ENCODE peak calls at places on chromosomes 11 and 22, in ten cellular contexts. One of them, this sample, is unnamed.
A peak's percentile ranks its signal among the peaks of the same experiment; 100 is the strongest.

GRCh38 chr11:14422052-14422813 is 63.2 kb upstream of the RRAS2 start:
- DNase-seq in right lobe of liver: peak; percentile 53
- DNase-seq in transverse colon: peak; percentile 66
- DNase-seq in mammary epithelial cell: peak; percentile 89
- DNase-seq in substantia nigra: no peak
- DNase-seq in IMR-90: peak; percentile 100
- DNase-seq in lower lobe of right lung: peak; percentile 76
- DNase-seq in iPS DF 6.9: peak; percentile 58
- DNase-seq in dorsolateral prefrontal cortex: peak; percentile 70
- DNase-seq in left ventricle myocardium inferior: peak; percentile 88
- DNase-seq in this sample: peak; percentile 31

GRCh38 chr11:67504023-67504949 is 877 bp downstream of the PITPNM1 start:
- DNase-seq in right lobe of liver: no peak
- DNase-seq in transverse colon: peak; percentile 37
- DNase-seq in mammary epithelial cell: peak; percentile 34
- DNase-seq in substantia nigra: no peak
- DNase-seq in IMR-90: no peak
- DNase-seq in lower lobe of right lung: no peak
- DNase-seq in iPS DF 6.9: no peak
- DNase-seq in dorsolateral prefrontal cortex: no peak
- DNase-seq in left ventricle myocardium inferior: no peak
- DNase-seq in this sample: no peak

GRCh38 chr11:7690648-7691047 is 15.6 kb downstream of the OVCH2 start:
- DNase-seq in right lobe of liver: no peak
- DNase-seq in transverse colon: no peak
- DNase-seq in mammary epithelial cell: no peak
- DNase-seq in substantia nigra: no peak
- DNase-seq in IMR-90: no peak
- DNase-seq in lower lobe of right lung: no peak
- DNase-seq in iPS DF 6.9: no peak
- DNase-seq in dorsolateral prefrontal cortex: no peak
- DNase-seq in left ventricle myocardium inferior: no peak
- DNase-seq in this sample: no peak

GRCh38 chr11:119854521-119854920 is 125.5 kb upstream of the NECTIN1 start:
- DNase-seq in right lobe of liver: no peak
- DNase-seq in transverse colon: peak; percentile 29
- DNase-seq in mammary epithelial cell: no peak
- DNase-seq in substantia nigra: no peak
- DNase-seq in IMR-90: no peak
- DNase-seq in lower lobe of right lung: no peak
- DNase-seq in iPS DF 6.9: no peak
- DNase-seq in dorsolateral prefrontal cortex: no peak
- DNase-seq in left ventricle myocardium inferior: no peak
- DNase-seq in this sample: no peak

GRCh38 chr11:117646419-117646818 is 150.6 kb downstream of the DSCAML1 start:
- DNase-seq in right lobe of liver: no peak
- DNase-seq in transverse colon: no peak
- DNase-seq in mammary epithelial cell: no peak
- DNase-seq in substantia nigra: no peak
- DNase-seq in IMR-90: no peak
- DNase-seq in lower lobe of right lung: no peak
- DNase-seq in iPS DF 6.9: no peak
- DNase-seq in dorsolateral prefrontal cortex: no peak
- DNase-seq in left ventricle myocardium inferior: no peak
- DNase-seq in this sample: no peak

GRCh38 chr22:36077261-36077660 is 48.6 kb upstream of the RBFOX2 start:
- DNase-seq in right lobe of liver: no peak
- DNase-seq in transverse colon: no peak
- DNase-seq in mammary epithelial cell: peak; percentile 63
- DNase-seq in substantia nigra: no peak
- DNase-seq in IMR-90: peak; percentile 29
- DNase-seq in lower lobe of right lung: no peak
- DNase-seq in iPS DF 6.9: no peak
- DNase-seq in dorsolateral prefrontal cortex: no peak
- DNase-seq in left ventricle myocardium inferior: no peak
- DNase-seq in this sample: no peak

GRCh38 chr22:36546092-36546804 is 17.3 kb upstream of the EIF3D start:
- DNase-seq in right lobe of liver: no peak
- DNase-seq in transverse colon: peak; percentile 25
- DNase-seq in mammary epithelial cell: no peak
- DNase-seq in substantia nigra: no peak
- DNase-seq in IMR-90: peak; percentile 62
- DNase-seq in lower lobe of right lung: no peak
- DNase-seq in iPS DF 6.9: peak; percentile 57
- DNase-seq in dorsolateral prefrontal cortex: peak; percentile 56
- DNase-seq in left ventricle myocardium inferior: peak; percentile 24
- DNase-seq in this sample: no peak

GRCh38 chr11:26947904-26948639 is 45.8 kb upstream of the FIBIN start:
- DNase-seq in right lobe of liver: no peak
- DNase-seq in transverse colon: no peak
- DNase-seq in mammary epithelial cell: peak; percentile 60
- DNase-seq in substantia nigra: no peak
- DNase-seq in IMR-90: peak; percentile 23
- DNase-seq in lower lobe of right lung: no peak
- DNase-seq in iPS DF 6.9: no peak
- DNase-seq in dorsolateral prefrontal cortex: no peak
- DNase-seq in left ventricle myocardium inferior: no peak
- DNase-seq in this sample: no peak

GRCh38 chr22:22916952-22917290 is 29.3 kb downstream of the IGLL5 start:
- DNase-seq in right lobe of liver: no peak
- DNase-seq in transverse colon: no peak
- DNase-seq in mammary epithelial cell: no peak
- DNase-seq in substantia nigra: no peak
- DNase-seq in IMR-90: no peak
- DNase-seq in lower lobe of right lung: no peak
- DNase-seq in iPS DF 6.9: no peak
- DNase-seq in dorsolateral prefrontal cortex: no peak
- DNase-seq in left ventricle myocardium inferior: no peak
- DNase-seq in this sample: no peak

GRCh38 chr22:42717197-42717967 is 3.3 kb downstream of the A4GALT start:
- DNase-seq in right lobe of liver: no peak
- DNase-seq in transverse colon: no peak
- DNase-seq in mammary epithelial cell: peak; percentile 11
- DNase-seq in substantia nigra: no peak
- DNase-seq in IMR-90: no peak
- DNase-seq in lower lobe of right lung: no peak
- DNase-seq in iPS DF 6.9: no peak
- DNase-seq in dorsolateral prefrontal cortex: no peak
- DNase-seq in left ventricle myocardium inferior: no peak
- DNase-seq in this sample: no peak

GRCh38 chr11:120573756-120574354 is 62.3 kb downstream of the GRIK4 start:
- DNase-seq in right lobe of liver: no peak
- DNase-seq in transverse colon: no peak
- DNase-seq in mammary epithelial cell: no peak
- DNase-seq in substantia nigra: no peak
- DNase-seq in IMR-90: no peak
- DNase-seq in lower lobe of right lung: no peak
- DNase-seq in iPS DF 6.9: no peak
- DNase-seq in dorsolateral prefrontal cortex: no peak
- DNase-seq in left ventricle myocardium inferior: no peak
- DNase-seq in this sample: no peak

GRCh38 chr22:42868751-42869251 is 11.7 kb upstream of the ARFGAP3 start:
- DNase-seq in right lobe of liver: peak; percentile 90
- DNase-seq in transverse colon: peak; percentile 45
- DNase-seq in mammary epithelial cell: no peak
- DNase-seq in substantia nigra: no peak
- DNase-seq in IMR-90: peak; percentile 17
- DNase-seq in lower lobe of right lung: peak; percentile 74
- DNase-seq in iPS DF 6.9: no peak
- DNase-seq in dorsolateral prefrontal cortex: peak; percentile 59
- DNase-seq in left ventricle myocardium inferior: peak; percentile 72
- DNase-seq in this sample: no peak

DNA sequence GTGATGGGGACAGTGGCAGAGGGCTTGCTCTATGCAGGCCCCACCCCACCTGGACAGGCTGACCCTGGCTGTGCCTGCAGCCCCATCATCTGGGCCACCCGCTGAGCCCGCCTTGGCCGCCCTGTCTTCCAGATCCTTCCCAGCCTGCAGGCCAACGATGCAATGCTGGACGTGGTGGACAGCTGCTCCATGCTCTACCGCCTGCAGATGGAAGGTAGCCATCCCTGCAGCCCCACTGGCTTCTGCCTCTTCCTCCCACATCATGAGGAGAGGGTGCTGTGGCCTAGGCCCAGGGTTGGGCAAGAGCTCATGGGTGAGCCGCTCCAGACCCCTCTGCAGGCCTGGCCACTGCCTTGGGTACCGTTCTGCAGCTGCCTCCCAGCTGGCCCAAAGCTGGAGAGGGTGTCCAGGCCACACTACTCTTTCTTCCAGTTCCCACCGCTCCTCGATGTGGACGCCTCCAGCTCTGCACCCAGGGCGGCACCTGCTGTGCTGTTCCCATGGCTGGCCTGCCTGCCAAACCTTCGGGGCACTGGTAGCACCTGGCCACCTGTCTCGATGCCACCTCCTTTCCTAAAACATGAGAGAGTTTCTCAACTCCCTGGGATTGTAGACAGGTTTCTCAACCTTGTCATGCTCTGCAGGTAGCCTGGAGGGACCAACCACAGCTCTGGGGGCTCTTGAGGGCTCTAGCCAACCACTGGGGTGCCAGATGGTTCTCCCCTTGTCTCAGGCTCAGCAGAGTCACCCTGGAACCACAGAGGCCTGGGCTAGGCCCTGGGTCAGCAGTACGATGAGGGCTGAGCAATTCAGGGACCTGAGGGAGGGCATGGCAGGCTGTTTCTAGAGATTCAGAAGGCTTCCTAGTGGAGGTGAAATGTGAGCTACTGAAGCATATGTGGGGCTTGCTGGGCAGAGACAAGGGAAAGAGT is 9.5 kb upstream of the GTSE1 start:
- DNase-seq in right lobe of liver: no peak
- DNase-seq in transverse colon: no peak
- DNase-seq in mammary epithelial cell: no peak
- DNase-seq in substantia nigra: no peak
- DNase-seq in IMR-90: no peak
- DNase-seq in lower lobe of right lung: no peak
- DNase-seq in iPS DF 6.9: no peak
- DNase-seq in dorsolateral prefrontal cortex: no peak
- DNase-seq in left ventricle myocardium inferior: no peak
- DNase-seq in this sample: no peak
- H3K27ac ChIP-seq in right lobe of liver: peak overlapping the region; percentile 38
- H3K27ac ChIP-seq in transverse colon: peak overlapping the region; percentile 41
- H3K27ac ChIP-seq in mammary epithelial cell: no peak overlapping the region
- H3K27ac ChIP-seq in substantia nigra: no peak overlapping the region
- H3K27ac ChIP-seq in IMR-90: no peak overlapping the region
- H3K27ac ChIP-seq in lower lobe of right lung: peak overlapping the region; percentile 79
- H3K27ac ChIP-seq in iPS DF 6.9: no peak overlapping the region
- H3K27ac ChIP-seq in dorsolateral prefrontal cortex: no peak overlapping the region
- H3K27ac ChIP-seq in left ventricle myocardium inferior: peak overlapping the region; percentile 86
- H3K27ac ChIP-seq in this sample: no peak overlapping the region

GRCh38 chr11:62506413-62506940 is 40.1 kb downstream of the AHNAK start:
- DNase-seq in right lobe of liver: no peak
- DNase-seq in transverse colon: no peak
- DNase-seq in mammary epithelial cell: no peak
- DNase-seq in substantia nigra: no peak
- DNase-seq in IMR-90: no peak
- DNase-seq in lower lobe of right lung: no peak
- DNase-seq in iPS DF 6.9: no peak
- DNase-seq in dorsolateral prefrontal cortex: no peak
- DNase-seq in left ventricle myocardium inferior: no peak
- DNase-seq in this sample: no peak
- H3K27ac ChIP-seq in right lobe of liver: no peak overlapping the region
- H3K27ac ChIP-seq in transverse colon: peak overlapping the region; percentile 85
- H3K27ac ChIP-seq in mammary epithelial cell: no peak overlapping the region
- H3K27ac ChIP-seq in substantia nigra: no peak overlapping the region
- H3K27ac ChIP-seq in IMR-90: no peak overlapping the region
- H3K27ac ChIP-seq in lower lobe of right lung: no peak overlapping the region
- H3K27ac ChIP-seq in iPS DF 6.9: no peak overlapping the region
- H3K27ac ChIP-seq in dorsolateral prefrontal cortex: no peak overlapping the region
- H3K27ac ChIP-seq in left ventricle myocardium inferior: peak overlapping the region; percentile 85
- H3K27ac ChIP-seq in this sample: no peak overlapping the region

DNA sequence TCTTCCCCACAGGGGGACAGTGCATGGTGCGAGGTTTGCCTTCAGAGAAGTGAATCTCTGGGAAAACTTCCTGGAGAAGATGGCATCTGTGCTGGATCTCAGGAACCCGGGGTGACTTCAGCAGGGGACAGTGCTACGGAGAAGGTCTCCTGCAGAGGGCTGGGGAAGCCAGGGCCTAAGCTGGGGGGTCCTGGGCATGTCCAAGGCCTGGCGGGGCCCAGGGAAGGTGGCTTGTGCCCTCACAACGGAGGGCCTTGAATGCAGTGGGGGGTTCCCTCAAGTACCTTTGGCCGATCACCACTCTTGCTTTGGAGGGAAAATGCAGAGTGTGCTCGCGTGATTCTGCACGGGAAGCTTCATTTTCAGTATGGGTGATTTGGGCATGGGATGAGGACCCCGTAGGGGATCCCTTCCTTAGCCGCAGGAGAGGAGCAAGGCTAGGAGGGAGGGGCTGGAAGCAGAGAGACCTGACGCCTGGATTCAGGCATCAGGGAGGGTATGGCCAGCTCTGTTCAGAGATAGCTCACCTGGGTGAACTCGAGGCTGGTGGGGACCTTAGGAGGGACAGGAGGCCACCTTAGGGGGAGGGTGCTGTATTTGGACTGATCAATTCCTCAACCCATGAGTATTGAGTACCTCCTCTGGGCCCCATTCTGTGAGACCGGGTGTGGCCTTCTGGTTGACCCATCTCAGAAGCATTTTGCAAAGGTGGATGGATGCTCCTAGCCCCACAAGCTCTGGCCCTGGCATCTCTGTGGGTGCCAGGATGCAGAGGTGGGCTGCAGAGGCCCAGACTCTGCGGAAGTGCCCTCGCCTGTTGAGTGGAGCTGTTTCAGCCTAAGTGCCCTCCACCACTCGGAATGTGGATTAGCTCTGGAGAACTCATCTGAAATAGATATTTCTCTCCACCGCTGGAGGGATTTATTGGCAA is 529.4 kb downstream of the TBC1D22A start:
- DNase-seq in right lobe of liver: no peak
- DNase-seq in transverse colon: no peak
- DNase-seq in mammary epithelial cell: no peak
- DNase-seq in substantia nigra: no peak
- DNase-seq in IMR-90: no peak
- DNase-seq in lower lobe of right lung: no peak
- DNase-seq in iPS DF 6.9: no peak
- DNase-seq in dorsolateral prefrontal cortex: no peak
- DNase-seq in left ventricle myocardium inferior: no peak
- DNase-seq in this sample: no peak
- H3K27ac ChIP-seq in right lobe of liver: no peak overlapping the region
- H3K27ac ChIP-seq in transverse colon: peak overlapping the region; percentile 29
- H3K27ac ChIP-seq in mammary epithelial cell: no peak overlapping the region
- H3K27ac ChIP-seq in substantia nigra: no peak overlapping the region
- H3K27ac ChIP-seq in IMR-90: no peak overlapping the region
- H3K27ac ChIP-seq in lower lobe of right lung: peak overlapping the region; percentile 46
- H3K27ac ChIP-seq in iPS DF 6.9: no peak overlapping the region
- H3K27ac ChIP-seq in dorsolateral prefrontal cortex: peak overlapping the region; percentile 11
- H3K27ac ChIP-seq in left ventricle myocardium inferior: no peak overlapping the region
- H3K27ac ChIP-seq in this sample: peak overlapping the region; percentile 40

DNA sequence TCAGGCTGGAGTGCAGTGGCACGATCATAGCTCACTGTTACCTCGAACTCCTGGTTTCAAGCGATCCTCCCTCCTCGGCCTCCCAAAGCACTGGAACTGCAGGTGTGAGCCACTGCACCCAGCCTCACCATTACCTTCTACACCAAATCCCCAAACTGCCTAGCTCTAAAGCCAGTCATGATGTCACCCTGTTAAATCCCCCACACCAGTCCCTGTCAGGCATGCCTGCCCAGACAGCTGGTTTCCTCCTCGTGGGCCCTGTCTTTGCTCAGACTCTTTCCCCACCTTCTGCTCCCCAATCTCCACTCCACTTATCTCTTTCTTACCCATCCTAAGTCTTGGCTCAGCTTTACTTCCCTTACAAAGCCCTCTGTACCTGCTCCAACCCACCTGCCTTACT is 12.5 kb upstream of the EXPH5 start:
- DNase-seq in right lobe of liver: no peak
- DNase-seq in transverse colon: no peak
- DNase-seq in mammary epithelial cell: no peak
- DNase-seq in substantia nigra: no peak
- DNase-seq in IMR-90: no peak
- DNase-seq in lower lobe of right lung: no peak
- DNase-seq in iPS DF 6.9: no peak
- DNase-seq in dorsolateral prefrontal cortex: no peak
- DNase-seq in left ventricle myocardium inferior: no peak
- DNase-seq in this sample: no peak
- H3K27ac ChIP-seq in right lobe of liver: no peak overlapping the region
- H3K27ac ChIP-seq in transverse colon: no peak overlapping the region
- H3K27ac ChIP-seq in mammary epithelial cell: no peak overlapping the region
- H3K27ac ChIP-seq in substantia nigra: no peak overlapping the region
- H3K27ac ChIP-seq in IMR-90: no peak overlapping the region
- H3K27ac ChIP-seq in lower lobe of right lung: no peak overlapping the region
- H3K27ac ChIP-seq in iPS DF 6.9: no peak overlapping the region
- H3K27ac ChIP-seq in dorsolateral prefrontal cortex: no peak overlapping the region
- H3K27ac ChIP-seq in left ventricle myocardium inferior: no peak overlapping the region
- H3K27ac ChIP-seq in this sample: no peak overlapping the region